ENCODE peak calls at places on chromosome X, in nine cellular contexts. W is fibroblast of lung; L is HEK293T; Y is GM12865; K is activated CD4-positive, CD25-positive, alpha-beta regulatory T cell; B is lung microvascular endothelial cell; S is ACHN; Z is GM20000; J is D721Med. Q is an unnamed sample.

GRCh38 chrX:25105251-25105650 is 89.5 kb upstream of the ARX start:
- DNase-seq in Z (no peak), Y (no peak), J (no peak), K (no peak), S (no peak), L (no peak), W (no peak), B (no peak), Q (no peak)

GRCh38 chrX:111648802-111649201 is 32.2 kb upstream of the ALG13 start:
- DNase-seq in L (no peak), J (no peak), K (no peak), W (no peak), S (no peak), Z (no peak), Y (no peak), B (no peak), Q (no peak)

GRCh38 chrX:17944833-17945497 is 83.9 kb upstream of the RAI2 start:
- DNase-seq in Z (peak), Y (peak), W (no peak), B (peak), L (peak), S (peak), J (no peak), K (no peak), Q (no peak)

GRCh38 chrX:110157444-110157843 is 154.5 kb downstream of the TMEM164 start:
- DNase-seq in W (no peak), J (no peak), K (no peak), Y (no peak), S (no peak), B (no peak), Z (no peak), L (no peak), Q (no peak)

GRCh38 chrX:39445336-39445735 is 644.1 kb downstream of the MID1IP1 start:
- DNase-seq in B (peak), J (no peak), W (no peak), K (peak), Z (no peak), L (peak), Y (peak), S (peak), Q (no peak)

GRCh38 chrX:29841750-29842149 is 373.6 kb upstream of the MAGEB2 start:
- DNase-seq in L (no peak), Z (no peak), W (peak), B (no peak), J (no peak), Y (peak), S (no peak), K (no peak), Q (no peak)

GRCh38 chrX:68947882-68948605 is 119.2 kb downstream of the EFNB1 start:
- DNase-seq in W (no peak), L (peak), S (no peak), K (no peak), J (no peak), Y (no peak), Z (no peak), B (no peak), Q (no peak)

GRCh38 chrX:9873952-9874351 is 87.7 kb downstream of the SHROOM2 start:
- DNase-seq in Z (peak), Y (peak), W (no peak), J (no peak), S (peak), K (no peak), B (peak), L (peak), Q (peak)

GRCh38 chrX:31374786-31375185 is 302.9 kb upstream of the FTHL17 start:
- DNase-seq in W (no peak), Z (no peak), J (no peak), K (no peak), B (no peak), S (no peak), L (no peak), Y (no peak), Q (no peak)

GRCh38 chrX:149504226-149504914 is 736 bp downstream of the IDS start:
- DNase-seq in B (no peak), J (no peak), K (peak), L (peak), Z (peak), Y (peak), S (peak), W (no peak), Q (peak)

GRCh38 chrX:12984629-12985303 is 9.9 kb downstream of the TMSB4X start:
- DNase-seq in Z (no peak), Y (peak), J (no peak), K (peak), S (no peak), L (no peak), W (peak), B (no peak), Q (peak)

GRCh38 chrX:78455901-78456300 is 128.5 kb upstream of the CYSLTR1 start:
- DNase-seq in Y (no peak), S (no peak), B (no peak), W (peak), Z (no peak), J (no peak), L (no peak), K (no peak), Q (no peak)

GRCh38 chrX:30308263-30309138 is 689 bp downstream of the NR0B1 start:
- DNase-seq in W (no peak), K (no peak), J (no peak), B (peak), S (peak), Z (peak), Y (peak), L (peak), Q (no peak)

GRCh38 chrX:40012800-40013682 is 84.7 kb downstream of the BCOR start:
- DNase-seq in B (peak), J (no peak), Y (peak), S (peak), K (no peak), L (peak), Z (peak), W (peak), Q (peak)

GRCh38 chrX:71514367-71515038 is 18.4 kb upstream of the OGT start:
- DNase-seq in Z (no peak), B (no peak), J (no peak), W (no peak), S (no peak), K (no peak), L (no peak), Y (peak), Q (no peak)

GRCh38 chrX:153499258-153499657 is 4.5 kb downstream of the BGN start:
- DNase-seq in J (no peak), Z (no peak), Y (no peak), S (no peak), K (no peak), W (no peak), B (no peak), L (no peak), Q (no peak)

GRCh38 chrX:154136627-154137161 is 7.3 kb upstream of the OPN1LW start:
- DNase-seq in L (peak), Y (peak), B (peak), Z (peak), K (peak), W (peak), S (peak), J (peak), Q (peak)

GRCh38 chrX:7614616-7615015 is 228.4 kb upstream of the VCX start:
- DNase-seq in L (no peak), B (no peak), Y (no peak), W (no peak), S (no peak), K (no peak), Z (no peak), J (no peak), Q (peak)